ENCODE peak calls at places on chromosomes 2 and 18, in nine cellular contexts. C is spleen, I is dorsolateral prefrontal cortex, A is IMR-90, L is MG63, K is neural progenitor cell, F is AG10803, Z is mucosa of descending colon, T is aorta. J is an unnamed sample.

GRCh38 chr2:219997341-219997851 is 370.0 kb downstream of the SLC4A3 start:
- DNase-seq in C (no peak), I (no peak), A (peak), L (peak), K (peak), F (peak), Z (no peak), T (peak), J (no peak)

GRCh38 chr2:54417577-54417976 is 38.5 kb upstream of the SPTBN1 start:
- DNase-seq in C (no peak), I (no peak), A (no peak), L (no peak), K (no peak), F (no peak), Z (no peak), T (no peak), J (no peak)

GRCh38 chr2:62939735-62940491 is 110.7 kb upstream of the OTX1 start:
- DNase-seq in C (no peak), I (no peak), A (peak), L (peak), K (no peak), F (peak), Z (no peak), T (no peak), J (peak)

GRCh38 chr2:135960598-135961551 is 24.6 kb downstream of the DARS1 start:
- DNase-seq in C (no peak), I (no peak), A (peak), L (no peak), K (peak), F (peak), Z (no peak), T (no peak), J (no peak)

GRCh38 chr2:236526459-236527197 is 43.0 kb upstream of the ACKR3 start:
- DNase-seq in C (no peak), I (no peak), A (no peak), L (no peak), K (no peak), F (no peak), Z (no peak), T (no peak), J (no peak)

GRCh38 chr2:180004731-180005130 is 2.4 kb downstream of the CWC22 start:
- DNase-seq in C (no peak), I (no peak), A (peak), L (peak), K (no peak), F (no peak), Z (no peak), T (no peak), J (no peak)

GRCh38 chr2:105732096-105732495 is 12.6 kb upstream of the NCK2 start:
- DNase-seq in C (no peak), I (no peak), A (no peak), L (no peak), K (no peak), F (peak), Z (no peak), T (no peak), J (no peak)

GRCh38 chr2:128611421-128612320 is 293.0 kb upstream of the HS6ST1 start:
- DNase-seq in C (peak), I (no peak), A (no peak), L (no peak), K (no peak), F (no peak), Z (peak), T (peak), J (no peak)

GRCh38 chr2:173943139-173943538 is 22.0 kb downstream of the SP3 start:
- DNase-seq in C (no peak), I (no peak), A (no peak), L (no peak), K (no peak), F (no peak), Z (no peak), T (no peak), J (no peak)

GRCh38 chr2:240642061-240642805 is 17.0 kb downstream of the GPR35 start:
- DNase-seq in C (no peak), I (no peak), A (no peak), L (no peak), K (no peak), F (no peak), Z (peak), T (peak), J (no peak)

GRCh38 chr2:19947184-19947940 is 42.5 kb downstream of the WDR35 start:
- DNase-seq in C (no peak), I (no peak), A (peak), L (no peak), K (no peak), F (no peak), Z (no peak), T (no peak), J (no peak)

GRCh38 chr18:76479351-76480238 is 15.4 kb downstream of the ZNF516 start:
- DNase-seq in C (no peak), I (no peak), A (no peak), L (no peak), K (no peak), F (no peak), Z (peak), T (no peak), J (no peak)
- H3K4me3 ChIP-seq in C (no peak), I (no peak), A (no peak), L (no peak), K (no peak), F (no peak), Z (no peak), T (no peak), J (no peak)

GRCh38 chr2:6310186-6310909 is 555.4 kb downstream of the CMPK2 start:
- DNase-seq in C (no peak), I (no peak), A (no peak), L (no peak), K (no peak), F (no peak), Z (no peak), T (no peak), J (no peak)

GRCh38 chr2:6309415-6310185 is 556.1 kb downstream of the CMPK2 start:
- DNase-seq in C (no peak), I (no peak), A (no peak), L (no peak), K (no peak), F (no peak), Z (no peak), T (no peak), J (no peak)

GRCh38 chr2:6312377-6312776 is 553.3 kb downstream of the CMPK2 start:
- DNase-seq in C (no peak), I (no peak), A (no peak), L (no peak), K (no peak), F (no peak), Z (no peak), T (no peak), J (no peak)

GRCh38 chr2:6308986-6309385 is 556.7 kb downstream of the CMPK2 start:
- DNase-seq in C (no peak), I (no peak), A (no peak), L (no peak), K (no peak), F (no peak), Z (no peak), T (no peak), J (no peak)

GRCh38 chr2:6310910-6311215 is 554.8 kb downstream of the CMPK2 start:
- DNase-seq in C (no peak), I (no peak), A (no peak), L (no peak), K (no peak), F (no peak), Z (no peak), T (no peak), J (no peak)
- H3K4me3 ChIP-seq in C (no peak), I (no peak), A (no peak), L (no peak), K (no peak), F (no peak), Z (no peak), T (no peak), J (no peak)

GRCh38 chr18:55779461-55779710 is 191.4 kb upstream of the TCF4 start:
- DNase-seq in C (peak), I (peak), A (no peak), L (peak), K (no peak), F (peak), Z (no peak), T (peak), J (no peak)
- H3K4me3 ChIP-seq in C (peak), I (peak), A (peak), L (peak), K (peak), F (peak), Z (no peak), T (peak), J (peak)

DNA sequence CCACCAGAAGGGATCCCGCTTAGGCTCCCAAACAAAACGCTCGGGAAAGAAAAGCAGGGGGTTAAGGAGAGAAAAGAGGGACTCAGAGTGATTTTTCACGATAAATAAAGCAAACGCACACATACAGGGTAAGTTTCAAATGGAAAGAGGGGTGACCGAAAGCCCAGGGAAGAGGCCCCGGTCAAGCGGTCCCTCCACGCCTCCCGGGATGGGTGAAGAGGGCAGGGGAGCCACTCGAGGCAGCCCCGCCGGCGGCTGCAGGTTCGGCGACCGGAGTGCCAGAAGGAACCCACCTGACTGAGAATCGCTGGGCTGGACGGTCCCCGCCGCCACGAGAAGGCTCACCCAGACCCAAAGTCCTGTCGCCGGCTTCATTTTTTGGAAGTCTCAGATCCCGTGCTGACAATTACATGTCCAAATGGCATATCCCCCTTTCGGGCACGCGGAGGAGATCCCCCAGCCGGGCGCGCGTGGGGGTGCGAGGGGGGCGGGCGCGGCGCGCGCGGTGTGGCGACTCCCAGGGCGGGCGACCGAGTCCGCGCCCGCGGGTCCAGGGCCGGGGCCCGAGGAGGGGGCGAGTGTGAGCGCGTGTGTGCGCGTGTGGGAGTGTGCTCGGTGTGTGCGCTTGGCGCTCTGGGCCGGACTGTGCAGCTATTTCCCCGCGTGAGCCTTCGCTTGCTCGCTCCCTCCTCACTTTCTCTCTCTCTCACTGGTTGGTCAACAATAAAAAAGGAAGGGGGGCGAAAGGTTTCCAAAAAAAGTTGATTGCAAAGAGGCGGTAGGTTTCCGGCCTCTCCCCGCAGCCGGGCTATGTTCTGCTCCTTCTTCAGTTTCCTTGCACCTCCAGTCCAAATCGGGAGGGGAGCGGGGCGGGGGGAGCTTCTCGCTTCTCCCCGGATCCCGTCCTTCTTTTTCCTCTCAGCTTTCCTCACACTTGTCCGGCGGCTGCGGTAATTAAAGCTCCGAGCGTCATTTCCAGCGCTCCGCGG is at the start of gene ERBB4:
- DNase-seq in C (peak), I (no peak), A (no peak), L (peak), K (peak), F (no peak), Z (peak), T (peak), J (no peak)
- H3K4me3 ChIP-seq in C (peak), I (peak), A (peak), L (peak), K (peak), F (peak), Z (no peak), T (peak), J (peak)

GRCh38 chr18:39770399-39770798 is 2184.6 kb upstream of the PIK3C3 start:
- DNase-seq in C (no peak), I (no peak), A (no peak), L (no peak), K (no peak), F (no peak), Z (no peak), T (no peak), J (no peak)
- H3K4me3 ChIP-seq in C (no peak), I (no peak), A (no peak), L (no peak), K (no peak), F (no peak), Z (no peak), T (no peak), J (no peak)

J was measured in skeletal muscle cell.